ENCODE peak calls at places on chromosomes 13 and 19, in five cellular contexts. One of them, this sample, is unnamed. For H3K4me1 and H3K36me3, the result is how much of the 10 kb centered on the place peaks cover.

GRCh38 chr13:114142137-114142550 is 9.7 kb upstream of the RASA3 start:
- DNase-seq in left ventricle myocardium inferior: no peak
- DNase-seq in left lung: no peak
- DNase-seq in esophagus squamous epithelium: no peak
- DNase-seq in cardiac muscle cell: no peak
- DNase-seq in this sample: no peak

GRCh38 chr19:14363203-14364097 is 17.8 kb upstream of the ADGRE5 start:
- DNase-seq in left ventricle myocardium inferior: peak
- DNase-seq in left lung: peak
- DNase-seq in esophagus squamous epithelium: no peak
- DNase-seq in cardiac muscle cell: peak
- DNase-seq in this sample: no peak

GRCh38 chr13:107450931-107451330 is 764.4 kb downstream of the LIG4 start:
- DNase-seq in left ventricle myocardium inferior: no peak
- DNase-seq in left lung: peak
- DNase-seq in esophagus squamous epithelium: no peak
- DNase-seq in cardiac muscle cell: peak
- DNase-seq in this sample: no peak

GRCh38 chr19:46546194-46546896 is 50.7 kb upstream of the PNMA8B start:
- DNase-seq in left ventricle myocardium inferior: no peak
- DNase-seq in left lung: no peak
- DNase-seq in esophagus squamous epithelium: no peak
- DNase-seq in cardiac muscle cell: no peak
- DNase-seq in this sample: no peak

GRCh38 chr13:77832339-77833100 is 86.1 kb downstream of the EDNRB start:
- DNase-seq in left ventricle myocardium inferior: no peak
- DNase-seq in left lung: no peak
- DNase-seq in esophagus squamous epithelium: no peak
- DNase-seq in cardiac muscle cell: peak
- DNase-seq in this sample: no peak

GRCh38 chr13:90105881-90106496 is 1241.5 kb upstream of the MIR17HG start:
- DNase-seq in left ventricle myocardium inferior: no peak
- DNase-seq in left lung: no peak
- DNase-seq in esophagus squamous epithelium: no peak
- DNase-seq in cardiac muscle cell: peak
- DNase-seq in this sample: no peak

GRCh38 chr13:110257408-110257807 is 49.5 kb downstream of the COL4A1 start:
- DNase-seq in left ventricle myocardium inferior: no peak
- DNase-seq in left lung: no peak
- DNase-seq in esophagus squamous epithelium: no peak
- DNase-seq in cardiac muscle cell: no peak
- DNase-seq in this sample: no peak

GRCh38 chr19:19539738-19540703 is 2.0 kb downstream of the CILP2 start:
- DNase-seq in left ventricle myocardium inferior: peak
- DNase-seq in left lung: peak
- DNase-seq in esophagus squamous epithelium: no peak
- DNase-seq in cardiac muscle cell: peak
- DNase-seq in this sample: peak

GRCh38 chr19:17001603-17002183 is 24.9 kb downstream of the CPAMD8 start:
- DNase-seq in left ventricle myocardium inferior: no peak
- DNase-seq in left lung: no peak
- DNase-seq in esophagus squamous epithelium: no peak
- DNase-seq in cardiac muscle cell: no peak
- DNase-seq in this sample: no peak

GRCh38 chr19:20388826-20389225 is 176.8 kb downstream of the ZNF737 start:
- DNase-seq in left ventricle myocardium inferior: no peak
- DNase-seq in left lung: no peak
- DNase-seq in esophagus squamous epithelium: no peak
- DNase-seq in cardiac muscle cell: no peak
- DNase-seq in this sample: no peak

GRCh38 chr19:14333101-14333871 is 48.0 kb upstream of the ADGRE5 start:
- DNase-seq in left ventricle myocardium inferior: peak
- DNase-seq in left lung: peak
- DNase-seq in esophagus squamous epithelium: no peak
- DNase-seq in cardiac muscle cell: peak
- DNase-seq in this sample: no peak

GRCh38 chr13:24050292-24050711 is 110.2 kb upstream of the SPATA13 start:
- DNase-seq in left ventricle myocardium inferior: peak
- DNase-seq in left lung: peak
- DNase-seq in esophagus squamous epithelium: no peak
- DNase-seq in cardiac muscle cell: peak
- DNase-seq in this sample: no peak

GRCh38 chr19:29714371-29714952 is 599 bp downstream of the C19orf12 start:
- DNase-seq in left ventricle myocardium inferior: no peak
- DNase-seq in left lung: peak
- DNase-seq in esophagus squamous epithelium: no peak
- DNase-seq in cardiac muscle cell: no peak
- DNase-seq in this sample: no peak

GRCh38 chr19:38437917-38438316 is 4.4 kb downstream of the RYR1 start:
- DNase-seq in left ventricle myocardium inferior: no peak
- DNase-seq in left lung: no peak
- DNase-seq in esophagus squamous epithelium: no peak
- DNase-seq in cardiac muscle cell: no peak
- DNase-seq in this sample: no peak

GRCh38 chr13:51747438-51748434 is 56.2 kb downstream of the DHRS12 start:
- DNase-seq in left ventricle myocardium inferior: no peak
- DNase-seq in left lung: no peak
- DNase-seq in esophagus squamous epithelium: no peak
- DNase-seq in cardiac muscle cell: no peak
- DNase-seq in this sample: no peak

GRCh38 chr13:27388236-27388635 is 36.2 kb upstream of the GTF3A start:
- DNase-seq in left ventricle myocardium inferior: no peak
- DNase-seq in left lung: no peak
- DNase-seq in esophagus squamous epithelium: no peak
- DNase-seq in cardiac muscle cell: no peak
- DNase-seq in this sample: no peak

GRCh38 chr19:20482721-20483120 is 82.9 kb downstream of the ZNF737 start:
- DNase-seq in left ventricle myocardium inferior: no peak
- DNase-seq in left lung: no peak
- DNase-seq in esophagus squamous epithelium: no peak
- DNase-seq in cardiac muscle cell: no peak
- DNase-seq in this sample: no peak

GRCh38 chr13:103067751-103068563 is 1.7 kb upstream of the SLC10A2 start:
- DNase-seq in left ventricle myocardium inferior: no peak
- DNase-seq in left lung: no peak
- DNase-seq in esophagus squamous epithelium: no peak
- DNase-seq in cardiac muscle cell: no peak
- DNase-seq in this sample: no peak

GRCh38 chr19:44548736-44549135 is 19.3 kb upstream of the CEACAM20 start:
- DNase-seq in left ventricle myocardium inferior: no peak
- DNase-seq in left lung: no peak
- DNase-seq in esophagus squamous epithelium: no peak
- DNase-seq in cardiac muscle cell: peak
- DNase-seq in this sample: no peak

GRCh38 chr19:13507053-13507611 is 853 bp upstream of the CACNA1A start:
- DNase-seq in left ventricle myocardium inferior: no peak
- DNase-seq in left lung: no peak
- DNase-seq in esophagus squamous epithelium: no peak
- DNase-seq in cardiac muscle cell: peak
- DNase-seq in this sample: no peak

GRCh38 chr19:10800488-10800887 is 35.5 kb downstream of the TMED1 start:
- DNase-seq in left ventricle myocardium inferior: peak
- DNase-seq in left lung: peak
- DNase-seq in esophagus squamous epithelium: no peak
- DNase-seq in cardiac muscle cell: peak
- DNase-seq in this sample: no peak

GRCh38 chr19:18807861-18808331 is 16.8 kb upstream of the COMP start:
- DNase-seq in left ventricle myocardium inferior: peak
- DNase-seq in left lung: no peak
- DNase-seq in esophagus squamous epithelium: no peak
- DNase-seq in cardiac muscle cell: peak
- DNase-seq in this sample: no peak

GRCh38 chr13:91115776-91116175 is 231.7 kb upstream of the MIR17HG start:
- DNase-seq in left ventricle myocardium inferior: no peak
- DNase-seq in left lung: no peak
- DNase-seq in esophagus squamous epithelium: no peak
- DNase-seq in cardiac muscle cell: no peak
- DNase-seq in this sample: no peak

GRCh38 chr19:49953376-49953775 is 7.6 kb downstream of the SIGLEC11 start:
- DNase-seq in left ventricle myocardium inferior: no peak
- DNase-seq in left lung: no peak
- DNase-seq in esophagus squamous epithelium: no peak
- DNase-seq in cardiac muscle cell: no peak
- DNase-seq in this sample: no peak

GRCh38 chr13:112032186-112032835 is 34.6 kb upstream of the SOX1 start:
- DNase-seq in left ventricle myocardium inferior: no peak
- DNase-seq in left lung: no peak
- DNase-seq in esophagus squamous epithelium: no peak
- DNase-seq in cardiac muscle cell: no peak
- DNase-seq in this sample: no peak

GRCh38 chr13:41596190-41596589 is 138.8 kb downstream of the RGCC start:
- DNase-seq in left ventricle myocardium inferior: no peak
- DNase-seq in left lung: no peak
- DNase-seq in esophagus squamous epithelium: no peak
- DNase-seq in cardiac muscle cell: peak
- DNase-seq in this sample: no peak

GRCh38 chr13:78520425-78520824 is 82.9 kb downstream of the POU4F1 start:
- DNase-seq in left ventricle myocardium inferior: no peak
- DNase-seq in left lung: no peak
- DNase-seq in esophagus squamous epithelium: no peak
- DNase-seq in cardiac muscle cell: no peak
- DNase-seq in this sample: no peak

GRCh38 chr19:38831142-38831605 is 420 bp downstream of the ECH1 start:
- DNase-seq in left ventricle myocardium inferior: peak
- DNase-seq in left lung: peak
- DNase-seq in esophagus squamous epithelium: no peak
- DNase-seq in cardiac muscle cell: peak
- DNase-seq in this sample: no peak

GRCh38 chr19:8368136-8368535 is 4.2 kb downstream of the ANGPTL4 start:
- DNase-seq in left ventricle myocardium inferior: no peak
- DNase-seq in left lung: no peak
- DNase-seq in esophagus squamous epithelium: no peak
- DNase-seq in cardiac muscle cell: no peak
- DNase-seq in this sample: no peak

GRCh38 chr19:18645035-18645511 is 8.2 kb downstream of the KLHL26 start:
- DNase-seq in left ventricle myocardium inferior: no peak
- DNase-seq in left lung: no peak
- DNase-seq in esophagus squamous epithelium: no peak
- DNase-seq in cardiac muscle cell: no peak
- DNase-seq in this sample: no peak

GRCh38 chr13:45374917-45375316 is 33.9 kb upstream of the TPT1 start:
- DNase-seq in left ventricle myocardium inferior: no peak
- DNase-seq in left lung: no peak
- DNase-seq in esophagus squamous epithelium: no peak
- DNase-seq in cardiac muscle cell: no peak
- DNase-seq in this sample: no peak
- H3K4me1 ChIP-seq in left ventricle myocardium inferior: under half
- H3K4me1 ChIP-seq in left lung: under half
- H3K4me1 ChIP-seq in esophagus squamous epithelium: under half
- H3K4me1 ChIP-seq in cardiac muscle cell: under half
- H3K4me1 ChIP-seq in this sample: under half

DNA sequence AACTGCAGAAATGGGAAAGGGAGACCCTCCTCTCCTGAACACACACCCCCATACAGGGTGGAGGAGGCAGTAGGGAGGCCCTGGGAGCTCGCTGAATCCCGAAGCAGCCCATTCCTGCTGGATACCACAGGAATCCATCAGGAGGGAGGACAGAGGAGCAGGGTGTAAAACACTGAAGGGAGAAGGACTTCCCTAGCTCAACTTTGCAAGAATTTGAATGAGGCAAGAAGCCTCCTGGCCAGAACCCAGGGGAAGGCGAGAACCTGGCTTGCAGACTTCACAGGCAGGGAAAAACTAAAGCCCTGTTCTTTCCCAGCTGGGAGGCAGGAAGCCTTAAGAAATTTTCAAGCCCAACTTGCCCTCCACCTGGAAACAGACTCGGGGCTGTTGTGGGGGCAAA is 43.5 kb downstream of the ZNF91 start:
- DNase-seq in left ventricle myocardium inferior: no peak
- DNase-seq in left lung: no peak
- DNase-seq in esophagus squamous epithelium: no peak
- DNase-seq in cardiac muscle cell: no peak
- DNase-seq in this sample: no peak
- H3K36me3 ChIP-seq in left ventricle myocardium inferior: half or more
- H3K36me3 ChIP-seq in left lung: half or more
- H3K36me3 ChIP-seq in esophagus squamous epithelium: under half
- H3K36me3 ChIP-seq in cardiac muscle cell: under half
- H3K36me3 ChIP-seq in this sample: under half

DNA sequence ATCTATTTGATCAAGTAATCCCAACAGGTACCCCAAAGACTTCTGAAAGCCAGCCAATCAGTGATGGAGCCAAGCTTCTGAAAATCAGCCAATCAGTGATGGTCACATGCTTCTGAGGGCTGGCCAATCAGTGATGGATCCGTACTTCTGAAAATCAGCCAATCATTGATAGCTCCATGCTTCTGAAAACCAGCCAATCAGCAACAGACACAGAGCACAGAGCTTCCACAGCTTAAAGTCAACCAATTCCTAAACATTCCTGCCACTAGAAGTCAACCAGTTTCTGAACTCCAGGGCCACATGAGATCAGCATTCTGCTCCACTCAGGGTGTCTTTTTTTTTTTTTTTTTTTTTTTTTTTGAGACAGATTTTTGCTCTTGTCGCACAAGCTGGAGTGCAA is 8.2 kb upstream of the HSD17B14 start:
- DNase-seq in left ventricle myocardium inferior: no peak
- DNase-seq in left lung: no peak
- DNase-seq in esophagus squamous epithelium: no peak
- DNase-seq in cardiac muscle cell: peak
- DNase-seq in this sample: no peak
- TF ChIP-seq CTCF in left ventricle myocardium inferior: no peak
- TF ChIP-seq CTCF in left lung: no peak
- TF ChIP-seq CTCF in esophagus squamous epithelium: no peak
- TF ChIP-seq CTCF in cardiac muscle cell: no peak
- TF ChIP-seq CTCF in this sample: no peak

GRCh38 chr13:44301639-44302015 is 72.0 kb upstream of the SERP2 start:
- DNase-seq in left ventricle myocardium inferior: no peak
- DNase-seq in left lung: no peak
- DNase-seq in esophagus squamous epithelium: no peak
- DNase-seq in cardiac muscle cell: no peak
- DNase-seq in this sample: no peak

GRCh38 chr13:44303681-44304432 is 69.8 kb upstream of the SERP2 start:
- DNase-seq in left ventricle myocardium inferior: peak
- DNase-seq in left lung: no peak
- DNase-seq in esophagus squamous epithelium: no peak
- DNase-seq in cardiac muscle cell: peak
- DNase-seq in this sample: no peak

GRCh38 chr13:44302948-44303575 is 70.6 kb upstream of the SERP2 start:
- DNase-seq in left ventricle myocardium inferior: no peak
- DNase-seq in left lung: no peak
- DNase-seq in esophagus squamous epithelium: no peak
- DNase-seq in cardiac muscle cell: peak
- DNase-seq in this sample: no peak

GRCh38 chr13:44300895-44301638 is 72.6 kb upstream of the SERP2 start:
- DNase-seq in left ventricle myocardium inferior: peak
- DNase-seq in left lung: no peak
- DNase-seq in esophagus squamous epithelium: no peak
- DNase-seq in cardiac muscle cell: peak
- DNase-seq in this sample: no peak

DNA sequence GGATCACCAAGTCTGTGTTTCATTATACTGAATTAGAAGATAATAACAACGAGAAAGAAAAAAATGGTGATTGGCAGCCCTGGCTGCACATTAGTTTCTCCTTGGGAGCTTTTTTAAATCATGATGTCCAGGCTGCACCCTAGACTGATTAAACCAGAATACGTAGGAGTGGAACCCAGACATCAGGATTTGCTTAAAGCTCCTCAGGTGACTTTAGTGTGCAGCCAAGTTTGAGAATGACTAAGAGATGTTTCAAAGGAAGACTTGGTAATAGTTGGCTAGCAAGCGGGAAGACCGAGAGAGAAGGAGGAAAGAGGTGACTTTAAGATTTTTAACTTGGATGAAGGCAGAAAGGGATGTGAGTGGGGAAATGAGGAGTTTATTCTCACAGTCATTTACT is 71.4 kb upstream of the SERP2 start:
- DNase-seq in left ventricle myocardium inferior: no peak
- DNase-seq in left lung: no peak
- DNase-seq in esophagus squamous epithelium: no peak
- DNase-seq in cardiac muscle cell: peak
- DNase-seq in this sample: no peak
- H3K4me1 ChIP-seq in left ventricle myocardium inferior: half or more
- H3K4me1 ChIP-seq in left lung: under half
- H3K4me1 ChIP-seq in esophagus squamous epithelium: under half
- H3K4me1 ChIP-seq in cardiac muscle cell: under half
- H3K4me1 ChIP-seq in this sample: under half